ENCODE peak calls at places on chromosomes 7 and 10, in six cellular contexts. One of them, this sample, is unnamed.
A peak's percentile ranks its signal among the peaks of the same experiment; 100 is the strongest.

GRCh38 chr10:126892150-126892872 is 12.9 kb upstream of the DOCK1 start:
- DNase-seq in mesendoderm: no peak
- DNase-seq in body of pancreas: no peak
- DNase-seq in HS-5: no peak
- DNase-seq in stimulated activated CD8-positive, alpha-beta memory T cell treated with anti-CD3 and anti-CD28 coated beads, Interleukin-15, amount 100 ng/mL, for 24 hours: no peak
- DNase-seq in HT-29: no peak
- DNase-seq in this sample: no peak

GRCh38 chr7:47690902-47691558 is 109.1 kb upstream of the TNS3 start:
- DNase-seq in HT-29: no peak
- DNase-seq in body of pancreas: peak; percentile 18
- DNase-seq in mesendoderm: no peak
- DNase-seq in HS-5: peak; percentile 44
- DNase-seq in stimulated activated CD8-positive, alpha-beta memory T cell treated with anti-CD3 and anti-CD28 coated beads, Interleukin-15, amount 100 ng/mL, for 24 hours: no peak
- DNase-seq in this sample: no peak

GRCh38 chr10:116763440-116763839 is 21.1 kb upstream of the HSPA12A start:
- DNase-seq in body of pancreas: no peak
- DNase-seq in stimulated activated CD8-positive, alpha-beta memory T cell treated with anti-CD3 and anti-CD28 coated beads, Interleukin-15, amount 100 ng/mL, for 24 hours: no peak
- DNase-seq in HT-29: no peak
- DNase-seq in HS-5: no peak
- DNase-seq in mesendoderm: no peak
- DNase-seq in this sample: no peak

GRCh38 chr10:3563298-3563697 is 221.7 kb downstream of the KLF6 start:
- DNase-seq in HT-29: no peak
- DNase-seq in mesendoderm: no peak
- DNase-seq in HS-5: no peak
- DNase-seq in stimulated activated CD8-positive, alpha-beta memory T cell treated with anti-CD3 and anti-CD28 coated beads, Interleukin-15, amount 100 ng/mL, for 24 hours: no peak
- DNase-seq in body of pancreas: no peak
- DNase-seq in this sample: no peak

GRCh38 chr7:22900101-22900500 is 77.5 kb upstream of the TOMM7 start:
- DNase-seq in HT-29: no peak
- DNase-seq in mesendoderm: no peak
- DNase-seq in HS-5: no peak
- DNase-seq in body of pancreas: peak; percentile 33
- DNase-seq in stimulated activated CD8-positive, alpha-beta memory T cell treated with anti-CD3 and anti-CD28 coated beads, Interleukin-15, amount 100 ng/mL, for 24 hours: no peak
- DNase-seq in this sample: no peak

GRCh38 chr7:12709731-12710502 is 22.5 kb downstream of the ARL4A start:
- DNase-seq in HS-5: peak; percentile 82
- DNase-seq in stimulated activated CD8-positive, alpha-beta memory T cell treated with anti-CD3 and anti-CD28 coated beads, Interleukin-15, amount 100 ng/mL, for 24 hours: no peak
- DNase-seq in body of pancreas: no peak
- DNase-seq in HT-29: peak; percentile 47
- DNase-seq in mesendoderm: no peak
- DNase-seq in this sample: no peak

GRCh38 chr7:135645296-135645904 is 16.9 kb upstream of the STMP1 start:
- DNase-seq in HT-29: peak; percentile 68
- DNase-seq in mesendoderm: peak; percentile 51
- DNase-seq in HS-5: no peak
- DNase-seq in body of pancreas: peak; percentile 31
- DNase-seq in stimulated activated CD8-positive, alpha-beta memory T cell treated with anti-CD3 and anti-CD28 coated beads, Interleukin-15, amount 100 ng/mL, for 24 hours: no peak
- DNase-seq in this sample: peak; percentile 11

GRCh38 chr10:75209325-75210192 is 1.0 kb upstream of the VDAC2 start:
- DNase-seq in HT-29: peak; percentile 74
- DNase-seq in stimulated activated CD8-positive, alpha-beta memory T cell treated with anti-CD3 and anti-CD28 coated beads, Interleukin-15, amount 100 ng/mL, for 24 hours: peak; percentile 37
- DNase-seq in HS-5: no peak
- DNase-seq in mesendoderm: peak; percentile 58
- DNase-seq in body of pancreas: peak; percentile 81
- DNase-seq in this sample: peak; percentile 52

GRCh38 chr7:21099955-21100354 is 313.3 kb upstream of the SP8 start:
- DNase-seq in body of pancreas: no peak
- DNase-seq in HS-5: no peak
- DNase-seq in HT-29: no peak
- DNase-seq in stimulated activated CD8-positive, alpha-beta memory T cell treated with anti-CD3 and anti-CD28 coated beads, Interleukin-15, amount 100 ng/mL, for 24 hours: no peak
- DNase-seq in mesendoderm: no peak
- DNase-seq in this sample: no peak

This sample was measured in Calu3.